ENCODE peak calls at places on chromosomes 13 and 19, in six cellular contexts. Z is CD8-positive, alpha-beta T cell; C is fibroblast of lung; H is fibroblast of the aortic adventitia; U is Calu3; K is nephron progenitor cell. W is an unnamed sample.

GRCh38 chr13:94583926-94584325 is 12.0 kb downstream of the TGDS start:
- DNase-seq in Z (no peak), C (peak), H (no peak), U (no peak), K (no peak), W (peak)

GRCh38 chr13:28707629-28708427 is 10.9 kb downstream of the SLC46A3 start:
- DNase-seq in Z (no peak), C (peak), H (peak), U (no peak), K (no peak), W (peak)

GRCh38 chr19:55703790-55704215 is 28.8 kb downstream of the EPN1 start:
- DNase-seq in Z (no peak), C (peak), H (peak), U (no peak), K (no peak), W (peak)

GRCh38 chr13:98445340-98446233 is 131.3 kb downstream of the STK24 start:
- DNase-seq in Z (peak), C (peak), H (peak), U (peak), K (peak), W (peak)

GRCh38 chr19:9970481-9970880 is 34.2 kb upstream of the OLFM2 start:
- DNase-seq in Z (no peak), C (no peak), H (no peak), U (no peak), K (no peak), W (no peak)

GRCh38 chr19:47757617-47758432 is 12.5 kb downstream of the NOP53 start:
- DNase-seq in Z (no peak), C (no peak), H (no peak), U (no peak), K (no peak), W (no peak)

GRCh38 chr19:15188851-15189250 is 11.9 kb downstream of the NOTCH3 start:
- DNase-seq in Z (no peak), C (no peak), H (no peak), U (no peak), K (no peak), W (no peak)

GRCh38 chr19:3135961-3136683 is at the start of gene GNA15:
- DNase-seq in Z (peak), C (no peak), H (no peak), U (peak), K (no peak), W (no peak)

GRCh38 chr13:110138009-110138699 is 168.8 kb downstream of the COL4A1 start:
- DNase-seq in Z (peak), C (peak), H (peak), U (peak), K (peak), W (peak)

GRCh38 chr13:63435668-63436275 is 2020.1 kb upstream of the PCDH20 start:
- DNase-seq in Z (no peak), C (peak), H (peak), U (peak), K (no peak), W (peak)

GRCh38 chr19:33235269-33235995 is 9.8 kb upstream of the SLC7A10 start:
- DNase-seq in Z (peak), C (peak), H (peak), U (peak), K (peak), W (peak)

GRCh38 chr19:29478578-29479565 is 46.9 kb upstream of the VSTM2B start:
- DNase-seq in Z (no peak), C (no peak), H (no peak), U (peak), K (peak), W (peak)

GRCh38 chr19:42376177-42376555 is 13.9 kb downstream of the CNFN start:
- DNase-seq in Z (no peak), C (no peak), H (no peak), U (no peak), K (no peak), W (no peak)

GRCh38 chr19:2888739-2889224 is 11.9 kb upstream of the ZNF57 start:
- DNase-seq in Z (peak), C (no peak), H (peak), U (no peak), K (no peak), W (peak)

GRCh38 chr19:789473-790052 is 7.7 kb upstream of the PTBP1 start:
- DNase-seq in Z (no peak), C (no peak), H (no peak), U (no peak), K (peak), W (peak)

GRCh38 chr19:6068711-6069110 is 41.6 kb downstream of the RFX2 start:
- DNase-seq in Z (no peak), C (no peak), H (peak), U (no peak), K (no peak), W (no peak)

GRCh38 chr19:18418034-18418724 is 1.0 kb upstream of the SSBP4 start:
- DNase-seq in Z (peak), C (no peak), H (peak), U (no peak), K (no peak), W (no peak)

DNA sequence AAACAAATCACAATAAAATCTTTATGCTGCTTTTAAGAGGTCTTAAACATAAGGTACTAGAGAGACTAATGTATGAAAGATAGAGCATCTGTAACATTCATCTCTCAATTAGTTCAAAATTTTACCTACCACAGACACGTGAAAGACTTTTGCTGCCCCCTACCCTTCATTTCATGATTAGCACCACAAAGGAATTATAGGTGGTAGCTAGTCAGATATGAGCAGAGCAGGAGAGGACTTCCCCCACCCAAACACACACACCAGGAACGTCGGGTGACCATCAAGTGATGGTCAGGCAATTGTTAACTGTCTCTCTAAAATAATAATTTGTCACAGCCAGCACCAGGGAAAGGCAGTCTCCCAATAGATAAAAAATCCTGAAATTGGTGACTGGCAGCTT is 1531.7 kb upstream of the SPRY2 start:
- DNase-seq in Z (no peak), C (no peak), H (no peak), U (peak), K (peak), W (no peak)
- TF ChIP-seq CTCF in Z (no peak), C (no peak), H (no peak), U (no peak), K (peak), W (no peak)

GRCh38 chr13:20093946-20094345 is 66.9 kb downstream of the GJA3 start:
- DNase-seq in Z (no peak), C (no peak), H (no peak), U (no peak), K (no peak), W (no peak)

GRCh38 chr13:20090349-20090748 is 70.5 kb downstream of the GJA3 start:
- DNase-seq in Z (no peak), C (peak), H (peak), U (no peak), K (no peak), W (no peak)
- TF ChIP-seq CTCF in Z (peak), C (no peak), H (no peak), U (no peak), K (no peak), W (peak)

GRCh38 chr19:4361152-4362037 is 18.0 kb downstream of the MPND start:
- DNase-seq in Z (no peak), C (peak), H (no peak), U (no peak), K (no peak), W (no peak)

GRCh38 chr19:4362038-4362828 is 18.9 kb downstream of the MPND start:
- DNase-seq in Z (no peak), C (no peak), H (no peak), U (no peak), K (peak), W (no peak)

GRCh38 chr19:4360641-4361151 is 17.3 kb downstream of the MPND start:
- DNase-seq in Z (no peak), C (peak), H (no peak), U (no peak), K (no peak), W (no peak)

GRCh38 chr19:4363571-4364304 is 20.4 kb downstream of the MPND start:
- DNase-seq in Z (no peak), C (no peak), H (no peak), U (no peak), K (no peak), W (no peak)

GRCh38 chr19:4362871-4363545 is 19.6 kb downstream of the MPND start:
- DNase-seq in Z (no peak), C (no peak), H (no peak), U (peak), K (no peak), W (no peak)
- TF ChIP-seq CTCF in Z (no peak), C (no peak), H (peak), U (peak), K (no peak), W (no peak)

DNA sequence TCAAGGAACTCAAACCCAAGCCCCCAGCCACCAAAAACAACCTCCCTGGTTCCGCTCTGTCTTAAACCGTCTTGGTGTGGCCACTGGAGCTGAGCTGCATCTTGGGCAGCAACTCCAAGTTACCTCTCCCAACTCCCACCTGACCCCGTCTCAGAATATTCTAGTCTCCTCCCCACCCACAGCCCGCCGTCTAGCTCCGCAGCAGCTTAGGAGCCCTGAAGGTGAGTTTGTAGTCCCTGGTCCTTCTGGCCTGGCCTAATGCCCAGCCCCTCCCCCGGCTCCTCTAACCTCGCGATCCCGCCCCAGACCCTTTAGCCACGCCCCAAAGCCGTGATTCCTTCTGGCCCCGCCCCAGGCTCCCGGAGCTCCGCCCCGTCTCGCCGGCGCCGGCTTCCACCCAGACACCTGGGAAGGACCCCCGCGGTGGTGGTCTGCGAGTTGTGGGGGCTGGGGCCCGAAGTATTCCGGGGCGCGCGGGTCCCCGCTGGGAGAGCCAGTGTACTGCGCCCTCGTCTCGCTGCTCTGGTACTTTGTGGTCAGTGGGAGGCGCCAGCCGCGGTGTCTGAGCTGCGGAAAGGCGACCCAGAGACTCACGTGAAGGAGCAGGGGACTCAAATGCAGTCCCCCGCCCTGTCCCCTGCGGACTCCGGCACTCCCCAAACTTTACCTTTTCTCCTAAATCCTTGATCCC is 2.5 kb upstream of the LHB start:
- DNase-seq in Z (peak), C (peak), H (no peak), U (peak), K (peak), W (peak)
- TF ChIP-seq CTCF in Z (no peak), C (no peak), H (peak), U (peak), K (no peak), W (no peak)

GRCh38 chr19:12482505-12482886 is 2.1 kb downstream of the ZNF709 start:
- DNase-seq in Z (no peak), C (no peak), H (no peak), U (no peak), K (no peak), W (no peak)
- TF ChIP-seq CTCF in Z (no peak), C (no peak), H (no peak), U (no peak), K (no peak), W (no peak)

DNA sequence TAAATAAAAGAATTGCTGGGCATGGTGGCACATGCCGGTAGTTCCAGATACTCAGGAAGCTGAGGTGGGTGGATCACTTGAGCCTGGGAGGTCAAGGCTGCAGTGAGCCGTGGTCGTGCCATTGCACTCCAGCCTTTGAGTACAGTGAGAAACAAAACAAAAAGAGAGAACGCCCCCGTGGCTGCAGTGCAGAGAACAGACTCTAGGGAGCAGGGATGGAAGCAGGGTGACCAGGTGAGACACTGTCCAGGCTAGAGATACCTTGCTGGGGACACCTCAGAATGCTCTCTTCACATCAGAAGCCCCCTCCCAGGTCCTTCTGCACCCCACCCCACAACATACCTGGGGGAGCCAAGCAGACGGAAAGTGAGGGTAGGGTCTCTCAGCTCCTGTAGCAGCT is 24.8 kb downstream of the MAP4K1 start:
- DNase-seq in Z (no peak), C (no peak), H (no peak), U (no peak), K (no peak), W (no peak)
- TF ChIP-seq CTCF in Z (no peak), C (no peak), H (peak), U (no peak), K (no peak), W (no peak)

DNA sequence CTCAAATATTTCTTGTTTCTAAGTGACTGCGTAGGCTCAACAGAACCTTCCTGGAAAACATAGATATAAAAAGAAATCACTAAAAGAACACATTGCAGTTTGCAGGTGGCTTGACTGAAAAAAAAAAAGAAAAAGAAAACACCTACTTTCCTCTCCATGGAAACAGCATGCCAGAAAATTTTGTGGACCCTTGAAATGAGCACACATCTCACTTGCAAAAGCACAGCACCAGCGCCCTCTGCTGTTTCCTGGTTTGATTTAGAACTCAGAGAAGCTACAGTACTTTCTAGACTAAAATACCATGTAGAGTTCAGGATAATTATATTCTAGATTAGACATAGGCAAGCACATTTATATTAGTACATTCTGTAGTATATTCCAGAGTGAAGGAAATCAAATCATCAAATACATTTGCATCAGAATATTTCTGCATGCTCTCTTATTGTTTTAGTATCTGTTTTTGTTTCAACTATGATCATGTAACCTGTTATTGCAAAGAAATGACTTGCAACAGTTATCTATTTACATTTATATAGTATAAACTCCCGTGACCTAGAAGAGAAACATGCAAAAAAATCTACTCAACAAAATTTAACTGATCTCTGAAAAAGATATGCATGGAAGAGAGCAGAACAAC is 22.3 kb upstream of the XPO4 start:
- DNase-seq in Z (peak), C (peak), H (peak), U (peak), K (peak), W (peak)
- TF ChIP-seq CTCF in Z (peak), C (peak), H (peak), U (peak), K (peak), W (peak)